ENCODE peak calls at places on chromosome 10, in seven cellular contexts. B is fibroblast of pulmonary artery, Y is GM13977, S is GM13976, E is GM23338, R is breast epithelium, M is neural progenitor cell. W is an unnamed sample.

GRCh38 chr10:77267703-77268630 is 369.6 kb downstream of the KCNMA1 start:
- DNase-seq in B (no peak), Y (no peak), S (no peak), E (no peak), R (no peak), M (no peak), W (no peak)

GRCh38 chr10:31823358-31823757 is 105.3 kb downstream of the ARHGAP12 start:
- DNase-seq in B (no peak), Y (no peak), S (no peak), E (no peak), R (no peak), M (no peak), W (no peak)

GRCh38 chr10:29199344-29199743 is 89.5 kb upstream of the LYZL1 start:
- DNase-seq in B (no peak), Y (no peak), S (no peak), E (peak; percentile 32), R (no peak), M (peak; percentile 40), W (no peak)

GRCh38 chr10:4270116-4270515 is 485.1 kb upstream of the KLF6 start:
- DNase-seq in B (peak; percentile 94), Y (no peak), S (no peak), E (no peak), R (no peak), M (no peak), W (no peak)

GRCh38 chr10:30396708-30397107 is 37.3 kb upstream of the MAP3K8 start:
- DNase-seq in B (no peak), Y (no peak), S (no peak), E (no peak), R (no peak), M (no peak), W (no peak)

GRCh38 chr10:36629476-36629875 is 495.9 kb upstream of the ANKRD30A start:
- DNase-seq in B (no peak), Y (no peak), S (no peak), E (no peak), R (no peak), M (no peak), W (no peak)

GRCh38 chr10:74118794-74119193 is 31.8 kb downstream of the AP3M1 start:
- DNase-seq in B (no peak), Y (no peak), S (no peak), E (no peak), R (no peak), M (no peak), W (no peak)

GRCh38 chr10:112176543-112176942 is 7.0 kb downstream of the GPAM start:
- DNase-seq in B (no peak), Y (no peak), S (no peak), E (no peak), R (no peak), M (no peak), W (no peak)

GRCh38 chr10:56346845-56347415 is 14.1 kb downstream of the ZWINT start:
- DNase-seq in B (no peak), Y (no peak), S (no peak), E (no peak), R (no peak), M (no peak), W (no peak)

GRCh38 chr10:5550250-5550545 is 25.4 kb downstream of the CALML3 start:
- DNase-seq in B (no peak), Y (no peak), S (no peak), E (no peak), R (peak; percentile 27), M (no peak), W (no peak)

GRCh38 chr10:28219241-28219640 is 83.6 kb downstream of the MPP7 start:
- DNase-seq in B (peak; percentile 11), Y (no peak), S (no peak), E (no peak), R (no peak), M (no peak), W (no peak)

GRCh38 chr10:96996275-96996980 is 164.3 kb downstream of the LCOR start:
- DNase-seq in B (no peak), Y (no peak), S (no peak), E (no peak), R (no peak), M (no peak), W (no peak)

GRCh38 chr10:53490553-53490952 is 718.0 kb upstream of the MBL2 start:
- DNase-seq in B (no peak), Y (no peak), S (no peak), E (no peak), R (no peak), M (no peak), W (no peak)

GRCh38 chr10:128035557-128035973 is 90.7 kb downstream of the MKI67 start:
- DNase-seq in B (peak; percentile 43), Y (peak; percentile 78), S (peak; percentile 78), E (peak; percentile 81), R (no peak), M (peak; percentile 67), W (peak; percentile 73)

GRCh38 chr10:92544296-92544695 is 29.6 kb downstream of the IDE start:
- DNase-seq in B (peak; percentile 47), Y (no peak), S (no peak), E (peak; percentile 33), R (no peak), M (no peak), W (no peak)

GRCh38 chr10:5927306-5927705 is 37.3 kb downstream of the FBH1 start:
- DNase-seq in B (peak; percentile 31), Y (no peak), S (no peak), E (no peak), R (no peak), M (no peak), W (no peak)

GRCh38 chr10:28774051-28774995 is 97.0 kb downstream of the BAMBI start:
- DNase-seq in B (no peak), Y (no peak), S (no peak), E (no peak), R (no peak), M (peak; percentile 14), W (no peak)

GRCh38 chr10:119755446-119755845 is 29.6 kb downstream of the INPP5F start:
- DNase-seq in B (no peak), Y (no peak), S (no peak), E (no peak), R (no peak), M (no peak), W (no peak)

GRCh38 chr10:104735469-104735868 is 94.4 kb downstream of the SORCS3 start:
- DNase-seq in B (no peak), Y (no peak), S (no peak), E (peak; percentile 48), R (no peak), M (peak; percentile 62), W (no peak)

GRCh38 chr10:116044722-116045374 is 228.2 kb downstream of the GFRA1 start:
- DNase-seq in B (no peak), Y (no peak), S (no peak), E (no peak), R (no peak), M (no peak), W (no peak)

GRCh38 chr10:69232252-69232651 is 12.1 kb downstream of the HKDC1 start:
- DNase-seq in B (peak; percentile 77), Y (no peak), S (no peak), E (peak; percentile 34), R (no peak), M (no peak), W (no peak)

GRCh38 chr10:79129361-79129997 is 60.7 kb downstream of the ZMIZ1 start:
- DNase-seq in B (no peak), Y (no peak), S (no peak), E (peak; percentile 91), R (no peak), M (peak; percentile 88), W (no peak)

GRCh38 chr10:97596101-97597055 is 6.9 kb downstream of the C10orf62 start:
- DNase-seq in B (peak; percentile 92), Y (no peak), S (no peak), E (no peak), R (no peak), M (no peak), W (no peak)

GRCh38 chr10:3107426-3107961 is 40.1 kb downstream of the PFKP start:
- DNase-seq in B (peak; percentile 91), Y (no peak), S (no peak), E (no peak), R (peak; percentile 60), M (no peak), W (no peak)

GRCh38 chr10:43264987-43265798 is 1.7 kb downstream of the RASGEF1A start:
- DNase-seq in B (no peak), Y (peak; percentile 44), S (peak; percentile 34), E (no peak), R (no peak), M (no peak), W (no peak)

GRCh38 chr10:120827251-120827875 is 23.8 kb upstream of the WDR11 start:
- DNase-seq in B (no peak), Y (no peak), S (peak; percentile 17), E (no peak), R (no peak), M (no peak), W (peak; percentile 36)

GRCh38 chr10:72083234-72084093 is 4.9 kb downstream of the SPOCK2 start:
- DNase-seq in B (no peak), Y (no peak), S (no peak), E (no peak), R (no peak), M (no peak), W (no peak)

GRCh38 chr10:123897146-123897545 is 5.5 kb upstream of the CPXM2 start:
- DNase-seq in B (no peak), Y (no peak), S (no peak), E (peak; percentile 51), R (no peak), M (peak; percentile 17), W (no peak)
- TF ChIP-seq CTCF in B (no peak), Y (peak; percentile 31), S (no peak), E (peak; percentile 83), R (no peak), M (peak; percentile 69), W (no peak)

GRCh38 chr10:131767716-131768115 is 133.1 kb upstream of the PPP2R2D start:
- DNase-seq in B (no peak), Y (no peak), S (no peak), E (no peak), R (no peak), M (no peak), W (no peak)
- TF ChIP-seq CTCF in B (no peak), Y (no peak), S (no peak), E (no peak), R (no peak), M (no peak), W (no peak)

DNA sequence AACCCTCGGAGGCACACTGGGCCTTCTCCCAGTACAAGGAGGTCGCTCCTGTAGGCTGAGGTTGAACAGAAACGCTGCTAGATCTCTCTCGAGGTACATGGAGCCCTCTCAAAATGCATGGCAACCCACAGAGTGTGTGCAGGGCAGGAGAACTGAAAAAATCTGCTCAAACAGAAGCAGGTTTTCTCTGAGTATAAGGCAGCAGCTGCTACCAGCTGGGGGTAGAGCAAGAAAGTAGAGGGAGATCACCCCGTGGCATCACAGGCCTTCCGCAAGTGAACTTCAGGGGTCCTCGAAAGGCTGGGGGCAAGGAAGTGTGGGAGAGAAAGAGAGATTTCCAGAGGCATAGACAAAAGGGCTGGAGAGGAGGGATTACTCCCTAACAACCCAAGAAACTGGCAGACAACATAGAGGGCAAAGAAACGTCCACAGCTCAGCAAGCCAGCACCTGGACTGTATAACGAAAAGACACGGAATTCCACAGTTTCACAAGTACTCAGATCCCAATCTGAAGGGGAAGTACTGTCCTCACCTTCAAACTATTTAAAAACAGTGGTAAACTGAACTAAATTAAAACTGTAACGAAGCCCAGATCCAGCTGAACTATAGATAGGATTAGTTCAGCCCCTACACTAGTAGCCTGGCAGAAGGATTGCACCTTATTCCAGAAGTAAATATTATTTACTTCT is 299.2 kb downstream of the IPMK start:
- DNase-seq in B (no peak), Y (no peak), S (no peak), E (no peak), R (no peak), M (peak; percentile 10), W (no peak)
- TF ChIP-seq CTCF in B (no peak), Y (no peak), S (no peak), E (no peak), R (no peak), M (no peak), W (no peak)

GRCh38 chr10:86348321-86349210 is 18.0 kb downstream of the GRID1 start:
- DNase-seq in B (peak; percentile 10), Y (no peak), S (no peak), E (peak; percentile 15), R (no peak), M (peak; percentile 47), W (no peak)
- TF ChIP-seq CTCF in B (peak; percentile 21), Y (no peak), S (no peak), E (peak; percentile 54), R (no peak), M (peak; percentile 32), W (no peak)